ENCODE peak calls at places on chromosomes 6 and 20, in ten cellular contexts. C is heart left ventricle; P is fibroblast of lung; F is IMR-90; J is GM12878; Y is HepG2; O is CD8-positive, alpha-beta T cell; K is left ventricle myocardium inferior; S is breast epithelium; N is uterus. W is an unnamed sample.

GRCh38 chr6:28757429-28758045 is 166.2 kb downstream of the TRIM27 start:
- DNase-seq in C (no peak), P (no peak), F (no peak), J (no peak), Y (peak), O (no peak), K (no peak), S (no peak), N (no peak), W (no peak)

GRCh38 chr20:38563802-38564431 is 17.1 kb upstream of the ADIG start:
- DNase-seq in C (no peak), P (no peak), F (no peak), J (no peak), Y (no peak), O (no peak), K (no peak), S (no peak), N (no peak), W (no peak)

GRCh38 chr20:1469925-1470571 is 3.4 kb upstream of the NSFL1C start:
- DNase-seq in C (peak), P (peak), F (peak), J (peak), Y (peak), O (no peak), K (peak), S (peak), N (peak), W (peak)

GRCh38 chr20:6828794-6829423 is 61.4 kb downstream of the BMP2 start:
- DNase-seq in C (no peak), P (peak), F (peak), J (peak), Y (peak), O (no peak), K (peak), S (peak), N (peak), W (peak)

GRCh38 chr20:23435675-23436539 is 3.6 kb upstream of the CSTL1 start:
- DNase-seq in C (no peak), P (no peak), F (no peak), J (no peak), Y (peak), O (no peak), K (peak), S (no peak), N (no peak), W (no peak)

GRCh38 chr20:24859539-24859938 is 89.5 kb upstream of the CST7 start:
- DNase-seq in C (no peak), P (no peak), F (no peak), J (no peak), Y (no peak), O (no peak), K (no peak), S (no peak), N (no peak), W (no peak)

GRCh38 chr6:144158133-144158532 is 7.8 kb downstream of the STX11 start:
- DNase-seq in C (no peak), P (peak), F (peak), J (no peak), Y (no peak), O (no peak), K (peak), S (peak), N (peak), W (no peak)

GRCh38 chr6:123810214-123810613 is 6.5 kb downstream of the NKAIN2 start:
- DNase-seq in C (no peak), P (no peak), F (no peak), J (no peak), Y (no peak), O (no peak), K (no peak), S (no peak), N (no peak), W (no peak)

GRCh38 chr6:13614126-13614925 is 809 bp upstream of the NOL7 start:
- DNase-seq in C (peak), P (peak), F (no peak), J (no peak), Y (peak), O (peak), K (peak), S (no peak), N (no peak), W (peak)

GRCh38 chr6:63527658-63528514 is 44.4 kb upstream of the LOC128125822 start:
- DNase-seq in C (no peak), P (peak), F (peak), J (no peak), Y (peak), O (no peak), K (no peak), S (peak), N (peak), W (no peak)

GRCh38 chr6:163984446-163984936 is 570.0 kb downstream of the QKI start:
- DNase-seq in C (no peak), P (no peak), F (no peak), J (peak), Y (no peak), O (no peak), K (no peak), S (no peak), N (no peak), W (peak)

GRCh38 chr6:3088853-3089445 is 20.7 kb downstream of the RIPK1 start:
- DNase-seq in C (no peak), P (peak), F (peak), J (no peak), Y (no peak), O (no peak), K (no peak), S (no peak), N (peak), W (no peak)

GRCh38 chr6:32108727-32109113 is 418 bp downstream of the TNXB start:
- DNase-seq in C (no peak), P (no peak), F (no peak), J (no peak), Y (no peak), O (no peak), K (no peak), S (no peak), N (no peak), W (no peak)

GRCh38 chr6:32109765-32110160 is 625 bp upstream of the TNXB start:
- DNase-seq in C (no peak), P (no peak), F (no peak), J (no peak), Y (no peak), O (no peak), K (no peak), S (no peak), N (no peak), W (no peak)

GRCh38 chr6:32110632-32111031 is 1.5 kb upstream of the TNXB start:
- DNase-seq in C (no peak), P (no peak), F (no peak), J (no peak), Y (no peak), O (no peak), K (peak), S (no peak), N (peak), W (no peak)

GRCh38 chr6:32108094-32108627 is 977 bp downstream of the TNXB start:
- DNase-seq in C (peak), P (peak), F (peak), J (no peak), Y (no peak), O (no peak), K (peak), S (peak), N (peak), W (no peak)

GRCh38 chr6:32109114-32109764 is at the start of gene TNXB:
- DNase-seq in C (no peak), P (no peak), F (no peak), J (no peak), Y (no peak), O (no peak), K (peak), S (no peak), N (peak), W (no peak)
- H3K4me3 ChIP-seq in C (peak), P (peak), F (no peak), J (no peak), Y (no peak), O (no peak), K (peak), S (peak), N (peak), W (no peak)

GRCh38 chr6:139194740-139195139 is 59.9 kb downstream of the HECA start:
- DNase-seq in C (no peak), P (no peak), F (no peak), J (no peak), Y (no peak), O (no peak), K (no peak), S (no peak), N (no peak), W (no peak)
- TF ChIP-seq CTCF in C (no peak), P (no peak), F (no peak), J (no peak), Y (no peak), O (no peak), K (no peak), S (no peak), N (no peak), W (no peak)

GRCh38 chr6:125002090-125002741 is 40.0 kb downstream of the RNF217 start:
- DNase-seq in C (no peak), P (peak), F (peak), J (no peak), Y (no peak), O (no peak), K (no peak), S (no peak), N (no peak), W (no peak)
- H3K4me3 ChIP-seq in C (peak), P (peak), F (peak), J (no peak), Y (no peak), O (no peak), K (peak), S (peak), N (peak), W (no peak)

DNA sequence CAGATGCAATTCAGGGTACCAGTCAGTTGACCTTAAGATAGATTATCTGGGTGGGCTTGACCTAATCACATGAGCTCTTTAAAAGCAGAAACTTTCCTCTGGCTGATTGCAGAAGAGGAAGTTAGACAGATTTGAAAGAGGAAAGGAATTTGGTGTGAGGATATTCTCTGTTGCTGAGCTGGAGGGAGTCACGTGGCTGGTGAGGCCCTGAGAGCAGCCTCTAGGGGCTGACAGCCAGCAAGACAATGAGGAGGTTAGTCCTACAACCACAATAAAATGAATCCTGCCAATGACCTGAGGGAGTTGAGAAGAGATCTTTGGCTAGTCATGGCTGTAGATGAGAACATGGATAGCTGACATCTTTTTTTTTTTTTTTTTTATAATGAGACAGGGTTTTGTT is 87.0 kb upstream of the B3GAT2 start:
- DNase-seq in C (no peak), P (no peak), F (peak), J (no peak), Y (no peak), O (no peak), K (no peak), S (no peak), N (no peak), W (no peak)
- TF ChIP-seq CTCF in C (no peak), P (no peak), F (no peak), J (no peak), Y (no peak), O (no peak), K (no peak), S (no peak), N (no peak), W (no peak)

DNA sequence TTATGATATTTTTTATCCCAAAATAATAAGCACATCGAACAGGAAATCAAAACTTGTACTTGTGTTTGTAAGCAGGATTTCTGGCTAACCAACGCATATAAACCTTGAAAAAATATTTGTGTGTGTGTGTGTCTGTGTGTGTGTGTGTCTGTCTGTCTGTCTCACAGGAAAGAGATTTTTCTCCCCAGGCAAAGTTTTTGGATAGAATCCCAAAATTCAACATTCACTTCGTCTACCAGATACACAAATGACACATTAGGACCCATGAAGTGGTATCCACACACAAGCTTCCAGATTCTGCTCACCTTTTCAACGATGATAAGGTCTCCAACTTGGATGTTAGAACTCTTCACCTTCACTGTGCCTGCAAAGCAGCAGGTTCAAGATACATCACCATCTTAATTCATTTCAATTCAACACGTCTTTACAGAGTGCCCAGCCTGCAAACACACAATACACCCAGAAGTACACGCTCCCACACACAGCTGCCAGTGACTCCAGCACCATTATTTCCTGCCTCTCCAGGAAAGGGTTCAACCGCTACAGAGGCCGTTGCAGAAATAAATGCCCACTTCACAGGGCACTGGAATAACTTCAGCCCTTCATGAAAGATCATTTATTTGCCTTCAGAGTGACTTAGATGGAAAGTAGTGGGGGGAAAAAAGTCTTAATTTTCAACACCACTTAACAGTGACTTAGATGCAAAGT is 70.9 kb downstream of the ATP9A start:
- DNase-seq in C (no peak), P (no peak), F (peak), J (no peak), Y (no peak), O (no peak), K (no peak), S (no peak), N (no peak), W (no peak)
- H3K4me3 ChIP-seq in C (no peak), P (no peak), F (no peak), J (no peak), Y (no peak), O (no peak), K (no peak), S (no peak), N (no peak), W (no peak)

DNA sequence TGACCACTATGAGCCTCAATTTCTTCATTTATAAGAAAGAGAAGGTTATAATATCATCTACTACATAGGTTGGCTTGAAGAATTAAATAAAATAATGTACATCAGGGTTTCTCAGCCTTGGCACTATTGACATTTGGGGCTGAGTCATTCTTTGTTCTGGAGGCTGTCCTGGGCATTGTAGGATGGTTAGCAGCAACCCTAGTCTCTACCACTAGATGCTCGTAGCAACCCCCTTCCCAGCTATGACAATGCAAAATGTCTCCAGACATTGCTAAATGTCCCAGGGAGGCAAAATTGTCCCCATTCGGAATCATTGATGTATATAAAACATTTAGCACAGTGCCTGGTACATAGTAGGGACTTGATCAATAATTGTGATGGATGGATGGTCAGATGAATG is 152.1 kb downstream of the KHDC1L start:
- DNase-seq in C (no peak), P (no peak), F (no peak), J (no peak), Y (peak), O (no peak), K (no peak), S (no peak), N (no peak), W (no peak)
- TF ChIP-seq CTCF in C (no peak), P (no peak), F (no peak), J (no peak), Y (no peak), O (no peak), K (no peak), S (no peak), N (no peak), W (no peak)

DNA sequence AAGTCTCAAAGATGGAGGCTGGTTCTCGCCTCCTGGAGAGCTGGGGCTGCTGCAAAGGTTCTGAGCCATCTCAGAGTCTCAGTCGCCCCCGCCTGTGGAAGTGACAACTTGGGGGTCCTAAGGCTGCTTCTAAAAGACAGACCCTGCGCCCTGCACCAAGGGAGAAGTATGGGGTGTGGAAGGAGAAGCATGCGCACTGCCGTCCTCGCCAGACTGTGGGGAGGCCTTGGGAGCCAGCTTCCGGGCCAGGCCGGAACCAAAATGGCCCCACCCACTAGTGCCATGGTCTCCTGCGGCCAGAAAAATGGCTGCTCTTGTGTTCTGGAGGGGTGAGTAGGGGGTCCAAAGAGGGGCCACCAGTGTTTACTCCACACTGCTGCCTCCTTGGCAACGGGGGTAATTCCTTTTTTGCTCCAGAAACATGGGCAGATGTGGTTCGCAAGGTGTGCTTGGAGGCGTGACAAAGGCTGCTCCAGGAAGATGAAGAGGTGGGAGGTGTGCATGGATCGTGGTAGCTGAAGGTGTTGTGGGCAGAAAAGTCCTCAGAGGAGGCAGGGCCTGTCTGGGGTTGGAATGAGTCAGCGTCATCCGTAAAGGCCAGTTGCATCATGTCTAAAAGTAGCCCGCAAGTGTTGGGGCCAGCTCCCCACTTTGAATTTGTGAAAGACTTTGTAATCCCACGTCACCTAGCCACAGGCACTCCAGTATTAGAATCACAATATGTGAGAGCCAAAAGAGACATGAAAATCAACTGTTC is 329.8 kb upstream of the SOX4 start:
- DNase-seq in C (no peak), P (peak), F (no peak), J (peak), Y (no peak), O (no peak), K (no peak), S (peak), N (no peak), W (peak)
- H3K4me3 ChIP-seq in C (no peak), P (no peak), F (no peak), J (no peak), Y (no peak), O (no peak), K (no peak), S (no peak), N (no peak), W (no peak)

DNA sequence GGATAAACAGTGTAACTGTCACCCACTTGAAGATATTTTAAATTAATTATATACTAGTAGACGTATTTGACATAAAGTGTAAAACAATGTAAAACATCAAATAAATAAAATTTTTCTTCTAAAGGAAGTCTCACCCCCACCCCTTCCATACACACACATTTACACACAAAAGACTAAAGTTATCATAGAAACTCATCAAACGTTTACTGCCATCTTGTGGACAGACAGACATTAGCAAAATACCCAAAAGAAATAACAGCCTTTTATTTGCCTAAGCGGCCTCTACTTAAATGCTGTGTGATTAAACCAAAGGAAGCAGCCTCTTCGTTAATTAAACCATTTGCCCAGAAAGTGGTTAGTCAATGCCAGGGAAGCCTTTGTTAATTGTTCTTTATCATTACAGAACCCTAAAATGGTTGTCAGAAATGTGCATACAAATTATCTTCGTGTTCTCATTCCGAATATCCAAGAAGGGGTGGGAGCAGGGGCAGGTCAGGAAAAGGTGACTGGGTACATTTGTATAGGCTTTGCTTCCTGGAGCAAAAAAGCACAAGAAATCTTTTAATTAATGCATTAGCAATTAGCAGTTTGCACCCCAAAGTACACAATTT is 176.2 kb upstream of the SASH1 start:
- DNase-seq in C (no peak), P (peak), F (peak), J (no peak), Y (peak), O (no peak), K (no peak), S (no peak), N (no peak), W (peak)
- TF ChIP-seq CTCF in C (peak), P (peak), F (peak), J (peak), Y (peak), O (peak), K (peak), S (peak), N (peak), W (peak)

W was measured in GM12865.